ENCODE peak calls at places on chromosomes 4 and X, in seven cellular contexts. One of them, this sample, is unnamed.

GRCh38 chrX:139738581-139738980 is 30.6 kb upstream of the MCF2 start:
- DNase-seq in lung: no peak
- DNase-seq in HFFc6: no peak
- DNase-seq in fibroblast of lung: peak; percentile 53
- DNase-seq in uterus: no peak
- DNase-seq in PC-3: peak; percentile 65
- DNase-seq in neural progenitor cell: no peak
- DNase-seq in this sample: no peak

GRCh38 chr4:854356-854755 is 28.4 kb upstream of the CPLX1 start:
- DNase-seq in fibroblast of lung: no peak
- DNase-seq in neural progenitor cell: no peak
- DNase-seq in PC-3: no peak
- DNase-seq in uterus: no peak
- DNase-seq in HFFc6: no peak
- DNase-seq in lung: no peak
- DNase-seq in this sample: no peak

GRCh38 chr4:98514930-98515809 is 143.2 kb downstream of the TSPAN5 start:
- DNase-seq in neural progenitor cell: peak; percentile 18
- DNase-seq in PC-3: no peak
- DNase-seq in lung: no peak
- DNase-seq in HFFc6: no peak
- DNase-seq in uterus: no peak
- DNase-seq in fibroblast of lung: no peak
- DNase-seq in this sample: no peak

GRCh38 chrX:154602226-154602625 is 16.9 kb downstream of the CTAG1B start:
- DNase-seq in lung: no peak
- DNase-seq in uterus: no peak
- DNase-seq in HFFc6: no peak
- DNase-seq in PC-3: no peak
- DNase-seq in neural progenitor cell: no peak
- DNase-seq in fibroblast of lung: no peak
- DNase-seq in this sample: no peak

GRCh38 chr4:40401096-40401495 is 66.0 kb downstream of the CHRNA9 start:
- DNase-seq in HFFc6: no peak
- DNase-seq in uterus: no peak
- DNase-seq in fibroblast of lung: no peak
- DNase-seq in neural progenitor cell: no peak
- DNase-seq in lung: no peak
- DNase-seq in PC-3: no peak
- DNase-seq in this sample: no peak

GRCh38 chr4:95637047-95637600 is 88.4 kb upstream of the UNC5C start:
- DNase-seq in lung: no peak
- DNase-seq in neural progenitor cell: peak; percentile 55
- DNase-seq in uterus: no peak
- DNase-seq in HFFc6: no peak
- DNase-seq in fibroblast of lung: peak; percentile 15
- DNase-seq in PC-3: peak; percentile 47
- DNase-seq in this sample: peak; percentile 28

GRCh38 chr4:143348233-143349077 is 11.8 kb downstream of the GAB1 start:
- DNase-seq in PC-3: no peak
- DNase-seq in fibroblast of lung: no peak
- DNase-seq in uterus: no peak
- DNase-seq in lung: no peak
- DNase-seq in neural progenitor cell: no peak
- DNase-seq in HFFc6: no peak
- DNase-seq in this sample: no peak

GRCh38 chrX:154125356-154126040 is 18.5 kb upstream of the OPN1LW start:
- DNase-seq in uterus: no peak
- DNase-seq in neural progenitor cell: no peak
- DNase-seq in HFFc6: no peak
- DNase-seq in fibroblast of lung: no peak
- DNase-seq in lung: no peak
- DNase-seq in PC-3: no peak
- DNase-seq in this sample: no peak

GRCh38 chr4:3387154-3387942 is 54.4 kb upstream of the HGFAC start:
- DNase-seq in lung: no peak
- DNase-seq in HFFc6: no peak
- DNase-seq in PC-3: no peak
- DNase-seq in neural progenitor cell: no peak
- DNase-seq in fibroblast of lung: no peak
- DNase-seq in uterus: no peak
- DNase-seq in this sample: no peak

GRCh38 chrX:48854898-48855297 is 19.5 kb upstream of the PCSK1N start:
- DNase-seq in uterus: no peak
- DNase-seq in PC-3: peak; percentile 67
- DNase-seq in lung: no peak
- DNase-seq in HFFc6: no peak
- DNase-seq in neural progenitor cell: peak; percentile 15
- DNase-seq in fibroblast of lung: peak; percentile 1
- DNase-seq in this sample: no peak

GRCh38 chr4:6900956-6901355 is 8.7 kb upstream of the TBC1D14 start:
- DNase-seq in lung: no peak
- DNase-seq in uterus: no peak
- DNase-seq in PC-3: no peak
- DNase-seq in HFFc6: no peak
- DNase-seq in neural progenitor cell: no peak
- DNase-seq in fibroblast of lung: no peak
- DNase-seq in this sample: no peak

GRCh38 chrX:26925088-26925487 is 538.1 kb downstream of the PPP4R3C start:
- DNase-seq in fibroblast of lung: peak; percentile 11
- DNase-seq in uterus: no peak
- DNase-seq in lung: no peak
- DNase-seq in neural progenitor cell: no peak
- DNase-seq in PC-3: no peak
- DNase-seq in HFFc6: no peak
- DNase-seq in this sample: no peak

GRCh38 chr4:89868999-89869589 is 25.6 kb upstream of the MMRN1 start:
- DNase-seq in neural progenitor cell: no peak
- DNase-seq in uterus: no peak
- DNase-seq in HFFc6: no peak
- DNase-seq in fibroblast of lung: no peak
- DNase-seq in PC-3: peak; percentile 32
- DNase-seq in lung: no peak
- DNase-seq in this sample: no peak
- TF ChIP-seq CTCF in neural progenitor cell: peak; percentile 56
- TF ChIP-seq CTCF in uterus: peak; percentile 62
- TF ChIP-seq CTCF in HFFc6: peak; percentile 81
- TF ChIP-seq CTCF in fibroblast of lung: no peak
- TF ChIP-seq CTCF in PC-3: peak; percentile 71
- TF ChIP-seq CTCF in lung: no peak
- TF ChIP-seq CTCF in this sample: peak; percentile 73

GRCh38 chr4:177879851-177880250 is 437.6 kb upstream of the AGA start:
- DNase-seq in HFFc6: no peak
- DNase-seq in PC-3: peak; percentile 19
- DNase-seq in fibroblast of lung: no peak
- DNase-seq in uterus: no peak
- DNase-seq in lung: no peak
- DNase-seq in neural progenitor cell: peak; percentile 30
- DNase-seq in this sample: no peak
- TF ChIP-seq CTCF in HFFc6: peak; percentile 66
- TF ChIP-seq CTCF in PC-3: peak; percentile 43
- TF ChIP-seq CTCF in fibroblast of lung: no peak
- TF ChIP-seq CTCF in uterus: no peak
- TF ChIP-seq CTCF in lung: no peak
- TF ChIP-seq CTCF in neural progenitor cell: peak; percentile 49
- TF ChIP-seq CTCF in this sample: peak; percentile 22

GRCh38 chrX:47687249-47687648 is 28.3 kb upstream of the UXT start:
- DNase-seq in fibroblast of lung: no peak
- DNase-seq in uterus: no peak
- DNase-seq in neural progenitor cell: no peak
- DNase-seq in lung: no peak
- DNase-seq in PC-3: peak; percentile 72
- DNase-seq in HFFc6: no peak
- DNase-seq in this sample: no peak

DNA sequence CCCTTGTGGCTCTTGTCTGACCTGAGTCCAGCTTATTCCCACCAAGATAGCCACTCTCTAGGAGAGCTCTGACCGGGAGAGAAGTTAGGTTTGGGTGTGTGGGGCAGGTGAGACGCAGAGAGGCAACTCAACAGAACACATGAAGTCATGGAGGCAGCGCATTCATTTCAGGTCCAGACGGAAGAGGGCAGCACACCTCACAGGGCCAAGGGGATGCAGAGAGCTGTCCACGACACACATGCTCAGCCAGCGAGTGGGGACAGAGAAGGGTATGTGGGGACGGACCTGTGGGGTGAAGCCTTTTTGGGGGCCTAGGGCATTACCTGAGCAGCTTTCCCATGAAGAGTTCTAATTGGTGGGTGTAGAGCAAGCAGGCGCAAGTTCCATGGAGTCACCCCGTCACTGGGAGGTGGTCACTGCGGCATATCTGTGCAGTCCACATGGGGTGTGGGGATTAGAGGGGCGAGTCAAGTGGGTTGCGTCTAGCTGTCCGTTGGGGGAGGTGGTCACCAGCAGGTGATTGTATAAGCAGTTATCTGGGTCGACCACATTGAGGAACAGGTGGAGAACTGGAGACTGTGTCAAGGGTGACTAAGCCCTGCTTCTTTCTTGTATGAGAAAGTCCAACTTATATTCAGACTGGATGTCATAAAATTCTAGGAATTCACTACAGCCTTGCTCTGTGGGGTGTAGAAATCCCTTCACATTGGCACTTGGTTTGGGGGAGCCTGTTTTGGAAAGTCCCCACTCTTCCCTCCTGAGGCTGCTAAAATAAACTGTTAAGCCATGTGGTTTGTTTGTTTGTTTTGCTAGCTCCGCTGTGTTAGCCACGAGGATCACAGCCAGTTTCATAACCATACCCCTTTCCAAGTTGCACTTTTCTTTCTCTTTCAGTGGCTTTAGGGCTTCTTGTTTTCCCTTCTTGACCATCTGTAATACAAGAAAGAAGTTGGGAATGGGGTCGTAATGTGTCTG is 24.5 kb upstream of the UXT start:
- DNase-seq in fibroblast of lung: no peak
- DNase-seq in neural progenitor cell: no peak
- DNase-seq in HFFc6: no peak
- DNase-seq in lung: no peak
- DNase-seq in uterus: no peak
- DNase-seq in PC-3: no peak
- DNase-seq in this sample: no peak
- TF ChIP-seq CTCF in fibroblast of lung: no peak
- TF ChIP-seq CTCF in neural progenitor cell: no peak
- TF ChIP-seq CTCF in HFFc6: no peak
- TF ChIP-seq CTCF in lung: no peak
- TF ChIP-seq CTCF in uterus: no peak
- TF ChIP-seq CTCF in PC-3: no peak
- TF ChIP-seq CTCF in this sample: no peak

DNA sequence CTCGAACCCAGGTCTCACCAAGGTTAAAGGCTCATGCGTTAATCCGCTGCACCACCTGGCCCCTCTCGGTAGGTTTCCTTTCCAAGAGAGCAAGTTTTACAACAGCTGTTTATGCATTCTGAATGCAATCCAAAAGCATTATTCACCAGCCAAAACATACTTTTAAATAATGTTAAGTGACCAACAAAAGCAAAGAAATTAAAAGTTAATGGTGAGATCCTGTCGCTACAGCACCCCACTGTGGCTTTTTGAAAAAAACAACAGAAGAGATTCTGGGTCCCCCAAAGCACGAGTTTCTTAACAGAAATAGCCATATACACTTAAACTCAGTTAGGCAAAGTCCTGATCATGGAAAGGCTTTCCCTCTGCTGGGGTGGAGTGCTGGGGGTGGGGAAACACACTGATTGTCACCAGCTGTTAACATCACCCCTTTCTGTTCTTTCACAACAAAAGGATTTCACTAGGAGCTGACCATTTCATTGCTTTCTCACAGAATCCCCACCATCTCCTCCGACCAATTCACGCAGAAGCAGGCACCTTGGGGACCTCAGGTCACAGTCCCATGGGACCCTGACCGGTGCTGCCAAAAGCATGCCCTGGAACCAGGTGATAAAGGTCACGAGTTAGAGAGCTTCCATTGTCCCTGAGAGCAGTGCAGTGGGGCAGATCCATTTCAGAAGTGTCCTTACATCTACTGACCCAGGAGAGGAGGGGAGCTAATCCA is 51.2 kb downstream of the ZNF827 start:
- DNase-seq in PC-3: peak; percentile 22
- DNase-seq in uterus: peak; percentile 63
- DNase-seq in lung: no peak
- DNase-seq in HFFc6: peak; percentile 74
- DNase-seq in fibroblast of lung: peak; percentile 77
- DNase-seq in neural progenitor cell: no peak
- DNase-seq in this sample: no peak
- TF ChIP-seq CTCF in PC-3: peak; percentile 24
- TF ChIP-seq CTCF in uterus: peak; percentile 26
- TF ChIP-seq CTCF in lung: no peak
- TF ChIP-seq CTCF in HFFc6: peak; percentile 63
- TF ChIP-seq CTCF in fibroblast of lung: peak; percentile 17
- TF ChIP-seq CTCF in neural progenitor cell: no peak
- TF ChIP-seq CTCF in this sample: no peak

GRCh38 chr4:155207534-155208257 is 740 bp upstream of the NPY2R start:
- DNase-seq in neural progenitor cell: peak; percentile 83
- DNase-seq in lung: no peak
- DNase-seq in fibroblast of lung: peak; percentile 4
- DNase-seq in uterus: no peak
- DNase-seq in HFFc6: no peak
- DNase-seq in PC-3: peak; percentile 64
- DNase-seq in this sample: peak; percentile 58
- TF ChIP-seq CTCF in neural progenitor cell: peak; percentile 58
- TF ChIP-seq CTCF in lung: no peak
- TF ChIP-seq CTCF in fibroblast of lung: no peak
- TF ChIP-seq CTCF in uterus: no peak
- TF ChIP-seq CTCF in HFFc6: no peak
- TF ChIP-seq CTCF in PC-3: peak; percentile 47
- TF ChIP-seq CTCF in this sample: no peak

GRCh38 chrX:39437670-39438441 is 636.6 kb downstream of the MID1IP1 start:
- DNase-seq in lung: no peak
- DNase-seq in PC-3: no peak
- DNase-seq in neural progenitor cell: no peak
- DNase-seq in fibroblast of lung: no peak
- DNase-seq in uterus: no peak
- DNase-seq in HFFc6: no peak
- DNase-seq in this sample: no peak

GRCh38 chrX:39439910-39440733 is 638.9 kb downstream of the MID1IP1 start:
- DNase-seq in PC-3: no peak
- DNase-seq in lung: no peak
- DNase-seq in fibroblast of lung: no peak
- DNase-seq in neural progenitor cell: no peak
- DNase-seq in HFFc6: no peak
- DNase-seq in uterus: no peak
- DNase-seq in this sample: no peak

GRCh38 chrX:39440734-39441305 is 639.6 kb downstream of the MID1IP1 start:
- DNase-seq in PC-3: no peak
- DNase-seq in lung: no peak
- DNase-seq in uterus: no peak
- DNase-seq in HFFc6: no peak
- DNase-seq in neural progenitor cell: no peak
- DNase-seq in fibroblast of lung: no peak
- DNase-seq in this sample: no peak

GRCh38 chrX:39442332-39442731 is 641.1 kb downstream of the MID1IP1 start:
- DNase-seq in PC-3: no peak
- DNase-seq in neural progenitor cell: no peak
- DNase-seq in fibroblast of lung: no peak
- DNase-seq in uterus: no peak
- DNase-seq in HFFc6: no peak
- DNase-seq in lung: no peak
- DNase-seq in this sample: no peak

GRCh38 chrX:39438603-39439602 is 637.6 kb downstream of the MID1IP1 start:
- DNase-seq in HFFc6: no peak
- DNase-seq in neural progenitor cell: peak; percentile 30
- DNase-seq in uterus: no peak
- DNase-seq in lung: no peak
- DNase-seq in PC-3: no peak
- DNase-seq in fibroblast of lung: no peak
- DNase-seq in this sample: peak; percentile 4
- TF ChIP-seq CTCF in HFFc6: no peak
- TF ChIP-seq CTCF in neural progenitor cell: peak; percentile 57
- TF ChIP-seq CTCF in uterus: no peak
- TF ChIP-seq CTCF in lung: no peak
- TF ChIP-seq CTCF in PC-3: no peak
- TF ChIP-seq CTCF in fibroblast of lung: peak; percentile 11
- TF ChIP-seq CTCF in this sample: no peak

This sample was measured in endothelial cell.